ENCODE peak calls at places on chromosomes 4 and X, in six cellular contexts. One of them, this sample, is unnamed.

GRCh38 chr4:15436515-15436914 is 8.7 kb downstream of the C1QTNF7 start:
- DNase-seq in stomach: no peak
- DNase-seq in choroid plexus epithelial cell: peak
- DNase-seq in kidney epithelial cell: peak
- DNase-seq in H9: no peak
- DNase-seq in suprapubic skin: no peak
- DNase-seq in this sample: no peak

GRCh38 chrX:17703201-17703600 is 34.1 kb upstream of the SCML1 start:
- DNase-seq in stomach: no peak
- DNase-seq in choroid plexus epithelial cell: peak
- DNase-seq in kidney epithelial cell: no peak
- DNase-seq in H9: no peak
- DNase-seq in suprapubic skin: no peak
- DNase-seq in this sample: no peak

GRCh38 chrX:110440016-110440805 is 81.6 kb downstream of the RTL9 start:
- DNase-seq in stomach: no peak
- DNase-seq in choroid plexus epithelial cell: no peak
- DNase-seq in kidney epithelial cell: no peak
- DNase-seq in H9: no peak
- DNase-seq in suprapubic skin: no peak
- DNase-seq in this sample: no peak

GRCh38 chrX:136608295-136608933 is 39.5 kb upstream of the CD40LG start:
- DNase-seq in stomach: peak
- DNase-seq in choroid plexus epithelial cell: peak
- DNase-seq in kidney epithelial cell: no peak
- DNase-seq in H9: peak
- DNase-seq in suprapubic skin: no peak
- DNase-seq in this sample: no peak

GRCh38 chrX:39418936-39419659 is 617.8 kb downstream of the MID1IP1 start:
- DNase-seq in stomach: peak
- DNase-seq in choroid plexus epithelial cell: no peak
- DNase-seq in kidney epithelial cell: no peak
- DNase-seq in H9: no peak
- DNase-seq in suprapubic skin: no peak
- DNase-seq in this sample: no peak

GRCh38 chr4:88158360-88159136 is at the start of gene ABCG2:
- DNase-seq in stomach: no peak
- DNase-seq in choroid plexus epithelial cell: peak
- DNase-seq in kidney epithelial cell: no peak
- DNase-seq in H9: peak
- DNase-seq in suprapubic skin: peak
- DNase-seq in this sample: no peak

GRCh38 chr4:163378661-163379060 is 35.0 kb downstream of the NPY5R start:
- DNase-seq in stomach: no peak
- DNase-seq in choroid plexus epithelial cell: no peak
- DNase-seq in kidney epithelial cell: peak
- DNase-seq in H9: no peak
- DNase-seq in suprapubic skin: no peak
- DNase-seq in this sample: no peak

GRCh38 chr4:41120297-41121217 is 93.8 kb downstream of the APBB2 start:
- DNase-seq in stomach: peak
- DNase-seq in choroid plexus epithelial cell: peak
- DNase-seq in kidney epithelial cell: no peak
- DNase-seq in H9: no peak
- DNase-seq in suprapubic skin: peak
- DNase-seq in this sample: no peak

GRCh38 chrX:3262906-3263305 is 83.5 kb downstream of the MXRA5 start:
- DNase-seq in stomach: no peak
- DNase-seq in choroid plexus epithelial cell: peak
- DNase-seq in kidney epithelial cell: peak
- DNase-seq in H9: no peak
- DNase-seq in suprapubic skin: no peak
- DNase-seq in this sample: no peak

GRCh38 chr4:1326751-1327525 is 20.1 kb upstream of the UVSSA start:
- DNase-seq in stomach: no peak
- DNase-seq in choroid plexus epithelial cell: no peak
- DNase-seq in kidney epithelial cell: no peak
- DNase-seq in H9: no peak
- DNase-seq in suprapubic skin: no peak
- DNase-seq in this sample: no peak

GRCh38 chr4:128606173-128606572 is 203.3 kb upstream of the JADE1 start:
- DNase-seq in stomach: no peak
- DNase-seq in choroid plexus epithelial cell: peak
- DNase-seq in kidney epithelial cell: no peak
- DNase-seq in H9: no peak
- DNase-seq in suprapubic skin: no peak
- DNase-seq in this sample: no peak

GRCh38 chr4:108240356-108240755 is 71.6 kb upstream of the LEF1 start:
- DNase-seq in stomach: no peak
- DNase-seq in choroid plexus epithelial cell: peak
- DNase-seq in kidney epithelial cell: no peak
- DNase-seq in H9: no peak
- DNase-seq in suprapubic skin: no peak
- DNase-seq in this sample: no peak

GRCh38 chr4:25800253-25800652 is 62.5 kb downstream of the SEL1L3 start:
- DNase-seq in stomach: no peak
- DNase-seq in choroid plexus epithelial cell: no peak
- DNase-seq in kidney epithelial cell: no peak
- DNase-seq in H9: no peak
- DNase-seq in suprapubic skin: no peak
- DNase-seq in this sample: no peak

GRCh38 chr4:8302331-8302730 is 32.8 kb downstream of the HTRA3 start:
- DNase-seq in stomach: no peak
- DNase-seq in choroid plexus epithelial cell: no peak
- DNase-seq in kidney epithelial cell: no peak
- DNase-seq in H9: no peak
- DNase-seq in suprapubic skin: peak
- DNase-seq in this sample: no peak

GRCh38 chrX:20521245-20521644 is 254.5 kb upstream of the RPS6KA3 start:
- DNase-seq in stomach: no peak
- DNase-seq in choroid plexus epithelial cell: peak
- DNase-seq in kidney epithelial cell: no peak
- DNase-seq in H9: no peak
- DNase-seq in suprapubic skin: no peak
- DNase-seq in this sample: no peak

GRCh38 chr4:156686120-156686519 is 285.5 kb downstream of the PDGFC start:
- DNase-seq in stomach: no peak
- DNase-seq in choroid plexus epithelial cell: peak
- DNase-seq in kidney epithelial cell: peak
- DNase-seq in H9: no peak
- DNase-seq in suprapubic skin: no peak
- DNase-seq in this sample: no peak

GRCh38 chrX:45622538-45622937 is 421.9 kb upstream of the DIPK2B start:
- DNase-seq in stomach: no peak
- DNase-seq in choroid plexus epithelial cell: peak
- DNase-seq in kidney epithelial cell: no peak
- DNase-seq in H9: no peak
- DNase-seq in suprapubic skin: no peak
- DNase-seq in this sample: no peak

GRCh38 chr4:120691536-120691935 is 231.0 kb downstream of the PRDM5 start:
- DNase-seq in stomach: no peak
- DNase-seq in choroid plexus epithelial cell: peak
- DNase-seq in kidney epithelial cell: no peak
- DNase-seq in H9: no peak
- DNase-seq in suprapubic skin: no peak
- DNase-seq in this sample: no peak

GRCh38 chr4:56104188-56104587 is 155.4 kb downstream of the CEP135 start:
- DNase-seq in stomach: no peak
- DNase-seq in choroid plexus epithelial cell: no peak
- DNase-seq in kidney epithelial cell: no peak
- DNase-seq in H9: no peak
- DNase-seq in suprapubic skin: no peak
- DNase-seq in this sample: no peak

GRCh38 chrX:14064632-14065432 is 35.1 kb upstream of the GEMIN8 start:
- DNase-seq in stomach: no peak
- DNase-seq in choroid plexus epithelial cell: peak
- DNase-seq in kidney epithelial cell: no peak
- DNase-seq in H9: no peak
- DNase-seq in suprapubic skin: no peak
- DNase-seq in this sample: no peak

GRCh38 chr4:41874398-41874797 is 60.8 kb upstream of the TMEM33 start:
- DNase-seq in stomach: no peak
- DNase-seq in choroid plexus epithelial cell: no peak
- DNase-seq in kidney epithelial cell: no peak
- DNase-seq in H9: peak
- DNase-seq in suprapubic skin: no peak
- DNase-seq in this sample: no peak

GRCh38 chr4:155784637-155785036 is 25.8 kb downstream of the GUCY1B1 start:
- DNase-seq in stomach: no peak
- DNase-seq in choroid plexus epithelial cell: no peak
- DNase-seq in kidney epithelial cell: no peak
- DNase-seq in H9: no peak
- DNase-seq in suprapubic skin: no peak
- DNase-seq in this sample: no peak

GRCh38 chrX:21711126-21711847 is 46.6 kb downstream of the SMPX start:
- DNase-seq in stomach: no peak
- DNase-seq in choroid plexus epithelial cell: no peak
- DNase-seq in kidney epithelial cell: no peak
- DNase-seq in H9: no peak
- DNase-seq in suprapubic skin: no peak
- DNase-seq in this sample: no peak

GRCh38 chrX:25021132-25021498 is 5.3 kb upstream of the ARX start:
- DNase-seq in stomach: no peak
- DNase-seq in choroid plexus epithelial cell: no peak
- DNase-seq in kidney epithelial cell: no peak
- DNase-seq in H9: no peak
- DNase-seq in suprapubic skin: no peak
- DNase-seq in this sample: no peak
- TF ChIP-seq CTCF in stomach: no peak
- TF ChIP-seq CTCF in choroid plexus epithelial cell: no peak
- TF ChIP-seq CTCF in kidney epithelial cell: no peak
- TF ChIP-seq CTCF in H9: no peak
- TF ChIP-seq CTCF in suprapubic skin: no peak
- TF ChIP-seq CTCF in this sample: no peak

DNA sequence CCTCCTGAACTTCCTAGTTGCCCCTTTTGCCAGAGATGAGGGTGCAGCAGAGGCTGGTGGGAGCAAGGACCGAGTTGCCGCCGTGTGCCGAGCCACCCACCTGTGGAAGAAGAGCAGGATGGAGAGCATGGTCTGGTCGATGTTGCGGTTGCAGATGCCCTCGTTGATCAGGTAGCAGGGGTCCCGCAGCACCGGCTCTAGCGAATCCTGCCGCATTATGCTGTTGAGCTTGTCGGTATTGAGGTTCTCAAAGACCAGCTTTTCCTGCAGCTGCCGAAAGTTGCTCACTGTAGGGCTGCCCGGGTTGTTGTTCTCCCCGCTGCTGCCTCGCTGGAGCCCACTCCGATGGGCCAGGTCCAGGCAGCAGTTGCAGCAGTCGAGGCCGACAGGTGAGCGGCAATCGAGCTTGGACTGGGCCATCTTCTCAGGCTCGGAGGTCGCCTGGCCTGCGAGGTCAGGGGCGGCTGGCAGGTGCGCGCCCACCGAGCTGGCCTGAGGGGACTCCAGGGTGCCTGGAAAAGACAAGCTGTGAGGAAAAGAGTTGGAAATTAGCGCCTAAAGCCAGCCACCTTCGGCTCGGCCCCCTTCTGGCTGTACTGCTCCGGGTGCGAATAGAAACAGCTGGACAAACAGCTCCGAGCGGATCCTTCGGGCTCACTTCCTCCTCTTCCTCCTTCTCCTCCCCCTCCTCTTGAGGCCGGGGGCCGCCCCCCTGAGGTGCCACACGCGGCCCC is 420 bp downstream of the TSC22D3 start:
- DNase-seq in stomach: no peak
- DNase-seq in choroid plexus epithelial cell: no peak
- DNase-seq in kidney epithelial cell: no peak
- DNase-seq in H9: no peak
- DNase-seq in suprapubic skin: no peak
- DNase-seq in this sample: no peak
- TF ChIP-seq CTCF in stomach: no peak
- TF ChIP-seq CTCF in choroid plexus epithelial cell: peak
- TF ChIP-seq CTCF in kidney epithelial cell: peak
- TF ChIP-seq CTCF in H9: peak
- TF ChIP-seq CTCF in suprapubic skin: no peak
- TF ChIP-seq CTCF in this sample: peak

GRCh38 chr4:154317600-154317999 is 174.0 kb downstream of the DCHS2 start:
- DNase-seq in stomach: no peak
- DNase-seq in choroid plexus epithelial cell: no peak
- DNase-seq in kidney epithelial cell: no peak
- DNase-seq in H9: no peak
- DNase-seq in suprapubic skin: no peak
- DNase-seq in this sample: no peak

GRCh38 chr4:154313004-154313587 is 178.5 kb downstream of the DCHS2 start:
- DNase-seq in stomach: no peak
- DNase-seq in choroid plexus epithelial cell: no peak
- DNase-seq in kidney epithelial cell: no peak
- DNase-seq in H9: no peak
- DNase-seq in suprapubic skin: no peak
- DNase-seq in this sample: no peak

GRCh38 chr4:154312246-154312645 is 179.4 kb downstream of the DCHS2 start:
- DNase-seq in stomach: no peak
- DNase-seq in choroid plexus epithelial cell: no peak
- DNase-seq in kidney epithelial cell: no peak
- DNase-seq in H9: no peak
- DNase-seq in suprapubic skin: no peak
- DNase-seq in this sample: no peak

GRCh38 chr4:154315741-154316140 is 175.9 kb downstream of the DCHS2 start:
- DNase-seq in stomach: no peak
- DNase-seq in choroid plexus epithelial cell: no peak
- DNase-seq in kidney epithelial cell: no peak
- DNase-seq in H9: no peak
- DNase-seq in suprapubic skin: no peak
- DNase-seq in this sample: no peak

GRCh38 chr4:154314248-154314647 is 177.4 kb downstream of the DCHS2 start:
- DNase-seq in stomach: no peak
- DNase-seq in choroid plexus epithelial cell: peak
- DNase-seq in kidney epithelial cell: no peak
- DNase-seq in H9: no peak
- DNase-seq in suprapubic skin: no peak
- DNase-seq in this sample: no peak
- TF ChIP-seq CTCF in stomach: no peak
- TF ChIP-seq CTCF in choroid plexus epithelial cell: peak
- TF ChIP-seq CTCF in kidney epithelial cell: no peak
- TF ChIP-seq CTCF in H9: peak
- TF ChIP-seq CTCF in suprapubic skin: no peak
- TF ChIP-seq CTCF in this sample: peak

GRCh38 chr4:186067757-186068385 is 1.1 kb upstream of the TLR3 start:
- DNase-seq in stomach: peak
- DNase-seq in choroid plexus epithelial cell: peak
- DNase-seq in kidney epithelial cell: peak
- DNase-seq in H9: peak
- DNase-seq in suprapubic skin: peak
- DNase-seq in this sample: no peak

GRCh38 chr4:186074189-186074588 is 5.2 kb downstream of the TLR3 start:
- DNase-seq in stomach: no peak
- DNase-seq in choroid plexus epithelial cell: peak
- DNase-seq in kidney epithelial cell: no peak
- DNase-seq in H9: no peak
- DNase-seq in suprapubic skin: no peak
- DNase-seq in this sample: no peak

GRCh38 chr4:186068581-186069402 is at the start of gene TLR3:
- DNase-seq in stomach: no peak
- DNase-seq in choroid plexus epithelial cell: peak
- DNase-seq in kidney epithelial cell: peak
- DNase-seq in H9: no peak
- DNase-seq in suprapubic skin: no peak
- DNase-seq in this sample: no peak

GRCh38 chr4:186072516-186072915 is 3.6 kb downstream of the TLR3 start:
- DNase-seq in stomach: no peak
- DNase-seq in choroid plexus epithelial cell: no peak
- DNase-seq in kidney epithelial cell: no peak
- DNase-seq in H9: no peak
- DNase-seq in suprapubic skin: no peak
- DNase-seq in this sample: no peak

GRCh38 chr4:186069734-186070133 is 778 bp downstream of the TLR3 start:
- DNase-seq in stomach: no peak
- DNase-seq in choroid plexus epithelial cell: no peak
- DNase-seq in kidney epithelial cell: no peak
- DNase-seq in H9: no peak
- DNase-seq in suprapubic skin: no peak
- DNase-seq in this sample: no peak
- TF ChIP-seq CTCF in stomach: no peak
- TF ChIP-seq CTCF in choroid plexus epithelial cell: no peak
- TF ChIP-seq CTCF in kidney epithelial cell: no peak
- TF ChIP-seq CTCF in H9: no peak
- TF ChIP-seq CTCF in suprapubic skin: no peak
- TF ChIP-seq CTCF in this sample: no peak